ENCODE peak calls at places on chromosomes 3 and 15, in ten cellular contexts. One of them, this sample, is unnamed. For H3K9me3, the result is how much of the 10 kb centered on the place peaks cover.

GRCh38 chr15:49506341-49506740 is 83.3 kb downstream of the FGF7 start:
- DNase-seq in tibial nerve: no peak
- DNase-seq in hepatocyte: no peak
- DNase-seq in mesenchymal stem cell: no peak
- DNase-seq in neuronal stem cell: no peak
- DNase-seq in body of pancreas: no peak
- DNase-seq in heart left ventricle: no peak
- DNase-seq in neural progenitor cell: no peak
- DNase-seq in fibroblast of lung: no peak
- DNase-seq in stomach: no peak
- DNase-seq in this sample: no peak

GRCh38 chr15:100245496-100245838 is 96.3 kb downstream of the ADAMTS17 start:
- DNase-seq in tibial nerve: no peak
- DNase-seq in hepatocyte: no peak
- DNase-seq in mesenchymal stem cell: no peak
- DNase-seq in neuronal stem cell: no peak
- DNase-seq in body of pancreas: no peak
- DNase-seq in heart left ventricle: no peak
- DNase-seq in neural progenitor cell: no peak
- DNase-seq in fibroblast of lung: no peak
- DNase-seq in stomach: no peak
- DNase-seq in this sample: peak

GRCh38 chr3:133490468-133491351 is 82.8 kb upstream of the CDV3 start:
- DNase-seq in tibial nerve: no peak
- DNase-seq in hepatocyte: no peak
- DNase-seq in mesenchymal stem cell: no peak
- DNase-seq in neuronal stem cell: no peak
- DNase-seq in body of pancreas: no peak
- DNase-seq in heart left ventricle: no peak
- DNase-seq in neural progenitor cell: no peak
- DNase-seq in fibroblast of lung: no peak
- DNase-seq in stomach: no peak
- DNase-seq in this sample: no peak

GRCh38 chr3:112111785-112112402 is 21.2 kb downstream of the GCSAM start:
- DNase-seq in tibial nerve: peak
- DNase-seq in hepatocyte: peak
- DNase-seq in mesenchymal stem cell: peak
- DNase-seq in neuronal stem cell: peak
- DNase-seq in body of pancreas: peak
- DNase-seq in heart left ventricle: no peak
- DNase-seq in neural progenitor cell: peak
- DNase-seq in fibroblast of lung: peak
- DNase-seq in stomach: peak
- DNase-seq in this sample: peak

GRCh38 chr3:123046262-123046873 is 18.8 kb upstream of the SEMA5B start:
- DNase-seq in tibial nerve: no peak
- DNase-seq in hepatocyte: no peak
- DNase-seq in mesenchymal stem cell: no peak
- DNase-seq in neuronal stem cell: no peak
- DNase-seq in body of pancreas: no peak
- DNase-seq in heart left ventricle: no peak
- DNase-seq in neural progenitor cell: no peak
- DNase-seq in fibroblast of lung: no peak
- DNase-seq in stomach: no peak
- DNase-seq in this sample: no peak

GRCh38 chr3:133805384-133805701 is 272 bp upstream of the SRPRB start:
- DNase-seq in tibial nerve: no peak
- DNase-seq in hepatocyte: no peak
- DNase-seq in mesenchymal stem cell: no peak
- DNase-seq in neuronal stem cell: no peak
- DNase-seq in body of pancreas: no peak
- DNase-seq in heart left ventricle: no peak
- DNase-seq in neural progenitor cell: no peak
- DNase-seq in fibroblast of lung: no peak
- DNase-seq in stomach: no peak
- DNase-seq in this sample: no peak

GRCh38 chr3:11570251-11570650 is 73.5 kb downstream of the VGLL4 start:
- DNase-seq in tibial nerve: no peak
- DNase-seq in hepatocyte: no peak
- DNase-seq in mesenchymal stem cell: no peak
- DNase-seq in neuronal stem cell: no peak
- DNase-seq in body of pancreas: no peak
- DNase-seq in heart left ventricle: no peak
- DNase-seq in neural progenitor cell: no peak
- DNase-seq in fibroblast of lung: no peak
- DNase-seq in stomach: no peak
- DNase-seq in this sample: no peak

GRCh38 chr3:49244589-49245205 is 32.3 kb downstream of the C3orf62 start:
- DNase-seq in tibial nerve: no peak
- DNase-seq in hepatocyte: no peak
- DNase-seq in mesenchymal stem cell: no peak
- DNase-seq in neuronal stem cell: no peak
- DNase-seq in body of pancreas: no peak
- DNase-seq in heart left ventricle: no peak
- DNase-seq in neural progenitor cell: no peak
- DNase-seq in fibroblast of lung: no peak
- DNase-seq in stomach: no peak
- DNase-seq in this sample: peak

DNA sequence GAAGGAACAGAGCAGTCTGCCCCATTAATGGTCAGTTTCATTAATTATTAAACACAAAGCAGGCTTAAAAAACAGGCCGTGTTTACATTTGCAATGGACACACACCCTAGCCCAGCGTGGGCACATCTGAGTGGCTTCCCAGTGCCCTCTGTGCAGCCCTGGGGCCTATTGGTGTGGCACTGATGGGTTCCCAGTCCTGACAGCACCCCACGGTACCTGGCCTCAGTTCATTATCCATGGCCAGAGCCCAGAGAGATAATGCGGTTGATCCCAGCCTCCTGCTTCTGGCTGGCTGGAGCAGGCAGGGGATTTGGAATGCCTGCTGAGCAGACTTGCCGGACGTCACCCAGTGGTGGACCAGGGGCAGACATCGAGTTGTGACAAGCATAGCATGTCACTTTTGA is 110.5 kb upstream of the ABHD17C start:
- DNase-seq in tibial nerve: no peak
- DNase-seq in hepatocyte: no peak
- DNase-seq in mesenchymal stem cell: no peak
- DNase-seq in neuronal stem cell: no peak
- DNase-seq in body of pancreas: no peak
- DNase-seq in heart left ventricle: no peak
- DNase-seq in neural progenitor cell: peak
- DNase-seq in fibroblast of lung: no peak
- DNase-seq in stomach: peak
- DNase-seq in this sample: peak
- H3K27ac ChIP-seq in tibial nerve: no peak
- H3K27ac ChIP-seq in hepatocyte: no peak
- H3K27ac ChIP-seq in mesenchymal stem cell: no peak
- H3K27ac ChIP-seq in neuronal stem cell: no peak
- H3K27ac ChIP-seq in body of pancreas: no peak
- H3K27ac ChIP-seq in heart left ventricle: no peak
- H3K27ac ChIP-seq in neural progenitor cell: no peak
- H3K27ac ChIP-seq in fibroblast of lung: no peak
- H3K27ac ChIP-seq in stomach: peak
- H3K27ac ChIP-seq in this sample: no peak

DNA sequence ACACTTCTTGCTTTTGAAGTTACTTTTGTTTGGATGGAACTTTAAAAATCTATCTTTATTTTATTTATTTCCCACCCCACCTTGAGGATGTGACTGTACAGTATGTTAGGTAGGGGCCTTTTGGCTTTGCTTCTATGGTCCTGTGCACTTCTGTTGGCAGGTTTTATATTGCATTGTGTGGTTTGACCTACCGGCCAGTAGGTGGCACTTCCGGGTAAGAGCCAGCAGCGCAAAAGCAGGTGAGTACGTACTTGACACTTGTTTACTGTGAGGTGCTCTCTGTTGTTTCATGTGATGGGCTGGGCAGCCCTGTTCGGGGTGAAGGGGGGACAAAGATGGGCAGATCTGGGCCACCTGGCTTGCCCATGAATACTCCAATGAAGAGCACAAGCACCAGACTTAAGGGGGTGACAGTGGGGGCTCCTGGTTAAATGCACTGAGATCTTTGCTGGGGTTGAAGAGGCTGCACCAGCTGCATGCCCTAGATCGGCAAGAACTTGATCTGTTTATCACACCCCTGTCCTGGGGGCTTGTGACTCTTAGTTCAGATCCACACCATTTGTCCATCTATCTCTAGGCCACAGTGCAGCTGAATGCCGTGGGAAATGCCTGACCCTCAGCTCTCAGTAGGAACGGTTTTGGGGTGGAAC is 131.6 kb downstream of the NLGN1 start:
- DNase-seq in tibial nerve: no peak
- DNase-seq in hepatocyte: peak
- DNase-seq in mesenchymal stem cell: peak
- DNase-seq in neuronal stem cell: no peak
- DNase-seq in body of pancreas: peak
- DNase-seq in heart left ventricle: no peak
- DNase-seq in neural progenitor cell: peak
- DNase-seq in fibroblast of lung: peak
- DNase-seq in stomach: no peak
- DNase-seq in this sample: no peak
- H3K9me3 ChIP-seq in tibial nerve: under half
- H3K9me3 ChIP-seq in hepatocyte: under half
- H3K9me3 ChIP-seq in mesenchymal stem cell: under half
- H3K9me3 ChIP-seq in neuronal stem cell: under half
- H3K9me3 ChIP-seq in body of pancreas: under half
- H3K9me3 ChIP-seq in heart left ventricle: under half
- H3K9me3 ChIP-seq in neural progenitor cell: under half
- H3K9me3 ChIP-seq in fibroblast of lung: under half
- H3K9me3 ChIP-seq in stomach: under half
- H3K9me3 ChIP-seq in this sample: under half

DNA sequence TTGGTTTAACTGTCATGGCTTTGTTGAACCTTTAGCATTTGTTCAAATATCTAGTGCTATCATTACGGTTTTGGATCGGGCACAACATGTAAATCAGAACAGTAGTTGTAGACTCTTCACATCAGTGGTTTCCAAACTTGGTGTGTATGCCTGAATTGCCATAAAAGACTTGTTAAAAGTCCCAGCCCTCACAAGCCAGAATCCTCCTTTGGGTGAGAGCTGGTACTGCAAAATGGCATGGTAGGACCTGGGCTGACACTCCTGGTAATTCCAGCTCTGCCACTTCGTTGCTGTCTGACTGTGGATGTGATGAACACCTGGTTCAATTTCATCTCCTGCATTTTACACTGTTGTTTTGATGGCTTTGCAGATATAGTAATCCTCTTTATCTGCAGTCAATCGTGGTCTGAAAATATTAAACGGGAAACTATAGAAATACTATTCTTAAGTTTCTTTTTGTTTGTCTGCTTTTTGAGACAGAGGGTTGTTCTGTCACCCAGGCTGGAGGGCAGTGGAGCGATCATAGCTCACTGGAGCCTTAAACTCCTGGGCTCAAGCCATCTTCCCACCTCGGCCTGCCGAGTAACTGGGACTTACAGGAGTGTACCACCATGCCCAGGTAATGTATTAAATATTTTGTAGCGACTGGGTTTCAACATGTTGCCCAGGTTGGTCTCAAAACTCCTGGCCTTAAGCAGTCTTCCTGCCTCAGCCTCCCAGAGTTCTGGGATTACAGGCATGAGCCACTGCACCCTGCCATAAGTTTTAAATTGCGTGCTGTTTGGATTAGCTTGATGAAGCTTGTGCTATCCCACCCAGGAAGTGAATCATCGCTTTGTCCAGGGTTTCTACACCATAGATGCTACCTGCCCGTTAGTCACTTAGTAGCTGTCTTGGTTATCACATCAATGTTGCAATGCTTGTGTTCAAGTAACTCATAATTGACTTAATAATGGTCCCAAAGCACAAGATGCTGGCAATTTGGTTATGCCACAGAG is 61.6 kb downstream of the RAB7A start:
- DNase-seq in tibial nerve: no peak
- DNase-seq in hepatocyte: no peak
- DNase-seq in mesenchymal stem cell: peak
- DNase-seq in neuronal stem cell: no peak
- DNase-seq in body of pancreas: no peak
- DNase-seq in heart left ventricle: no peak
- DNase-seq in neural progenitor cell: peak
- DNase-seq in fibroblast of lung: peak
- DNase-seq in stomach: no peak
- DNase-seq in this sample: no peak
- H3K27ac ChIP-seq in tibial nerve: no peak
- H3K27ac ChIP-seq in hepatocyte: no peak
- H3K27ac ChIP-seq in mesenchymal stem cell: no peak
- H3K27ac ChIP-seq in neuronal stem cell: no peak
- H3K27ac ChIP-seq in body of pancreas: no peak
- H3K27ac ChIP-seq in heart left ventricle: peak
- H3K27ac ChIP-seq in neural progenitor cell: no peak
- H3K27ac ChIP-seq in fibroblast of lung: no peak
- H3K27ac ChIP-seq in stomach: no peak
- H3K27ac ChIP-seq in this sample: no peak

GRCh38 chr3:43015572-43016512 is 36.7 kb downstream of the GASK1A start:
- DNase-seq in tibial nerve: no peak
- DNase-seq in hepatocyte: no peak
- DNase-seq in mesenchymal stem cell: no peak
- DNase-seq in neuronal stem cell: no peak
- DNase-seq in body of pancreas: no peak
- DNase-seq in heart left ventricle: no peak
- DNase-seq in neural progenitor cell: no peak
- DNase-seq in fibroblast of lung: no peak
- DNase-seq in stomach: no peak
- DNase-seq in this sample: no peak

GRCh38 chr3:43016513-43016865 is 37.4 kb downstream of the GASK1A start:
- DNase-seq in tibial nerve: no peak
- DNase-seq in hepatocyte: no peak
- DNase-seq in mesenchymal stem cell: no peak
- DNase-seq in neuronal stem cell: no peak
- DNase-seq in body of pancreas: no peak
- DNase-seq in heart left ventricle: no peak
- DNase-seq in neural progenitor cell: no peak
- DNase-seq in fibroblast of lung: no peak
- DNase-seq in stomach: no peak
- DNase-seq in this sample: no peak

GRCh38 chr3:43014990-43015389 is 35.9 kb downstream of the GASK1A start:
- DNase-seq in tibial nerve: no peak
- DNase-seq in hepatocyte: no peak
- DNase-seq in mesenchymal stem cell: no peak
- DNase-seq in neuronal stem cell: no peak
- DNase-seq in body of pancreas: no peak
- DNase-seq in heart left ventricle: no peak
- DNase-seq in neural progenitor cell: no peak
- DNase-seq in fibroblast of lung: no peak
- DNase-seq in stomach: no peak
- DNase-seq in this sample: no peak

GRCh38 chr3:43017593-43018195 is 38.6 kb downstream of the GASK1A start:
- DNase-seq in tibial nerve: no peak
- DNase-seq in hepatocyte: no peak
- DNase-seq in mesenchymal stem cell: no peak
- DNase-seq in neuronal stem cell: no peak
- DNase-seq in body of pancreas: no peak
- DNase-seq in heart left ventricle: no peak
- DNase-seq in neural progenitor cell: no peak
- DNase-seq in fibroblast of lung: no peak
- DNase-seq in stomach: no peak
- DNase-seq in this sample: no peak

DNA sequence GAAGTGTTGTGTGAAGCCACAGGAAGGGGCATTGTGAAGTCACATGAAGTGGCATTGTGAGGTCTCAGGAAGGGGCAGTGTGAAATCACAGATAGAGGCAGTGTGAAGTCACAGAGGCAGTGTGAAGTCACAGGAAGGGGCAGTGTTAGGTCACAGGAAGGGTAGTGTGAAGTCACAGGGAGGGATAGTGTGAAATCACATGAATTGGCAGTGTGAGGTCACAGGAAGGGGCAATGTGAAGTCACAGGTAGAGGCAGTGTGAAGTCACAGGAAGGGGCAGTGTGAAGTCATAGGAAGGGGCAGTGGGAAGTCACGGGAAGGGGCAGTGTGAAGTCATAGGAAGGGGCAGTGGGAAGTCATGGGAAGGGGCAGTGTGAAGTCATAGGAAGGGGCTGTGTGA is 37.9 kb downstream of the GASK1A start:
- DNase-seq in tibial nerve: no peak
- DNase-seq in hepatocyte: no peak
- DNase-seq in mesenchymal stem cell: no peak
- DNase-seq in neuronal stem cell: no peak
- DNase-seq in body of pancreas: no peak
- DNase-seq in heart left ventricle: no peak
- DNase-seq in neural progenitor cell: no peak
- DNase-seq in fibroblast of lung: no peak
- DNase-seq in stomach: no peak
- DNase-seq in this sample: no peak
- H3K9me3 ChIP-seq in tibial nerve: under half
- H3K9me3 ChIP-seq in hepatocyte: under half
- H3K9me3 ChIP-seq in mesenchymal stem cell: under half
- H3K9me3 ChIP-seq in neuronal stem cell: under half
- H3K9me3 ChIP-seq in body of pancreas: under half
- H3K9me3 ChIP-seq in heart left ventricle: under half
- H3K9me3 ChIP-seq in neural progenitor cell: under half
- H3K9me3 ChIP-seq in fibroblast of lung: under half
- H3K9me3 ChIP-seq in stomach: under half
- H3K9me3 ChIP-seq in this sample: under half